ENCODE peak calls at places on chromosomes 12 and 14, in six cellular contexts. S is K562, I is H1, D is GM12878, C is GM12891, B is HepG2. W is an unnamed sample.

GRCh38 chr14:90574640-90575131 is 177.9 kb downstream of the CALM1 start:
- DNase-seq in S (no peak), I (no peak), C (no peak), D (no peak), B (no peak), W (no peak)

GRCh38 chr12:115267891-115268290 is 583.9 kb upstream of the TBX3 start:
- DNase-seq in D (no peak), I (no peak), C (no peak), S (no peak), B (no peak), W (no peak)

GRCh38 chr12:109153711-109154434 is 37.5 kb downstream of the ACACB start:
- DNase-seq in C (no peak), D (no peak), S (peak), B (peak), I (no peak), W (no peak)

GRCh38 chr14:90154110-90154509 is 92.3 kb downstream of the KCNK13 start:
- DNase-seq in S (no peak), C (no peak), D (no peak), I (no peak), B (no peak), W (no peak)

GRCh38 chr14:90344920-90345557 is 13.3 kb upstream of the NRDE2 start:
- DNase-seq in C (no peak), B (no peak), I (no peak), S (no peak), D (no peak), W (no peak)

GRCh38 chr12:131368073-131369071 is 342.5 kb upstream of the SFSWAP start:
- DNase-seq in S (no peak), I (no peak), D (no peak), B (no peak), C (no peak), W (no peak)

GRCh38 chr12:90729741-90730140 is 225.2 kb downstream of the CCER1 start:
- DNase-seq in S (no peak), D (no peak), I (no peak), B (no peak), C (no peak), W (no peak)

GRCh38 chr12:81644503-81644902 is 114.6 kb downstream of the PPFIA2 start:
- DNase-seq in C (no peak), B (peak), S (no peak), D (no peak), I (no peak), W (no peak)

GRCh38 chr12:59403259-59403932 is 192.4 kb upstream of the SLC16A7 start:
- DNase-seq in S (no peak), C (peak), I (no peak), D (no peak), B (peak), W (no peak)

GRCh38 chr12:94244165-94245133 is 96.1 kb downstream of the PLXNC1 start:
- DNase-seq in I (no peak), S (no peak), B (no peak), D (no peak), C (no peak), W (peak)

GRCh38 chr14:105689722-105690121 is 163.3 kb downstream of the TMEM121 start:
- DNase-seq in S (no peak), D (no peak), I (no peak), C (no peak), B (no peak), W (no peak)

GRCh38 chr12:49552014-49552413 is 13.2 kb downstream of the KCNH3 start:
- DNase-seq in I (no peak), C (no peak), B (no peak), D (no peak), S (no peak), W (no peak)

GRCh38 chr12:72075891-72076557 is 137.4 kb downstream of the TPH2 start:
- DNase-seq in I (no peak), B (no peak), D (no peak), S (no peak), C (no peak), W (no peak)

GRCh38 chr14:50862171-50862570 is 9.7 kb upstream of the ABHD12B start:
- DNase-seq in I (no peak), C (no peak), D (no peak), S (no peak), B (peak), W (no peak)

GRCh38 chr14:65153101-65153500 is 50.8 kb upstream of the MAX start:
- DNase-seq in B (no peak), I (no peak), D (no peak), S (no peak), C (no peak), W (no peak)

GRCh38 chr12:109795023-109795422 is 38.2 kb downstream of the TRPV4 start:
- DNase-seq in S (no peak), D (no peak), I (no peak), B (no peak), C (no peak), W (no peak)

GRCh38 chr12:123113038-123113437 is 37.9 kb downstream of the PITPNM2 start:
- DNase-seq in C (no peak), D (no peak), I (no peak), S (no peak), B (no peak), W (no peak)

GRCh38 chr12:116759783-116760581 is 21.9 kb downstream of the RNFT2 start:
- DNase-seq in D (no peak), S (peak), C (no peak), B (no peak), I (peak), W (no peak)

GRCh38 chr12:43758247-43758727 is 303 bp downstream of the PUS7L start:
- DNase-seq in I (peak), S (peak), B (peak), D (peak), C (peak), W (peak)

GRCh38 chr14:105411017-105411941 is 8.3 kb upstream of the MTA1 start:
- DNase-seq in D (no peak), B (no peak), I (peak), S (peak), C (no peak), W (peak)

GRCh38 chr12:24223926-24224325 is 274.5 kb upstream of the SOX5 start:
- DNase-seq in D (no peak), C (no peak), B (no peak), I (no peak), S (no peak), W (no peak)

GRCh38 chr14:66140213-66140918 is 345.8 kb upstream of the CCDC196 start:
- DNase-seq in S (no peak), C (peak), B (no peak), D (peak), I (no peak), W (peak)

GRCh38 chr12:113098428-113099028 is 37.0 kb downstream of the RASAL1 start:
- DNase-seq in C (peak), I (peak), S (peak), D (no peak), B (peak), W (peak)

GRCh38 chr12:541676-542289 is 82.0 kb downstream of the B4GALNT3 start:
- DNase-seq in I (no peak), B (no peak), D (no peak), C (no peak), S (no peak), W (no peak)

GRCh38 chr14:35973770-35974169 is 147.6 kb downstream of the BRMS1L start:
- DNase-seq in S (no peak), I (no peak), D (no peak), B (no peak), C (no peak), W (no peak)

DNA sequence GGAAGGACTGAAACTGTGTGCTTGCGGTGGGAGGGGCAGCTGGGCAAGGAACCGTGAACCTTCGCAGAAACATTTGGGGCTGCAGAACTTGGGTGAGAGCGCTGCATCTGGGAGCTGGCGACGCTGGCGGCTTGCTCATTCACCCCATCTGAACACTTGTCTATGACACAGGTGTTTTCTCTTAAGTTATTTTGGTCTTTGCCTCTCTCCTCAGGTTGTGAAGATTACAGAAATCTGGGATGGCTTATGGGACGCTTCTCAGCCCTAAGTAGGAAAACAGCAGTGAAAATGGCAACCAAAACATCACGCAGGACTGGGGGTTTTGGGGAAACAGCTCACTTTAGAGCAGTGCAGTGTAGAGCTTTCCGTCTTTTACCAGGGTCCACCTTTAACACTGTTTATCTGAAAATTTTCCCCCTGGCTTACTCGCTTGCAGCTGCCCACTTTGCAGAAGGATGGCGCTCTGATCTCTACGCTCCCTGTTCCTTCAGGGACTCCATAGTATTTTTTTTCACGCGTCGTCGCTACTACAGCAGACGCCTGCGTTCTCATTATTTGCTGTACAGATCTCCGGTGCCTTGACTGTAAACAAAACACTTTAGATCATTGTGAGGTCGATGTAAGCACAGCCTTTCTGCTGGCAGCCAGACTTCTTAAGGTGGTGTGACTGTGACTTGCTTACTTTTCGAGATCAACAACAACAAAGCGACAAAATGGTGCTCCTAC is 2.7 kb upstream of the CDKN1B start:
- DNase-seq in B (no peak), S (no peak), I (no peak), D (no peak), C (no peak), W (no peak)
- TF ChIP-seq POLR2AphosphoS5 in B (no peak), S (no peak), I (no peak), D (peak), C (peak), W (no peak)

GRCh38 chr12:2034633-2035420 is 18.0 kb upstream of the CACNA1C start:
- DNase-seq in B (peak), D (peak), C (peak), S (peak), I (peak), W (peak)
- TF ChIP-seq POLR2A in B (no peak), D (peak), C (no peak), S (no peak), I (no peak), W (no peak)

DNA sequence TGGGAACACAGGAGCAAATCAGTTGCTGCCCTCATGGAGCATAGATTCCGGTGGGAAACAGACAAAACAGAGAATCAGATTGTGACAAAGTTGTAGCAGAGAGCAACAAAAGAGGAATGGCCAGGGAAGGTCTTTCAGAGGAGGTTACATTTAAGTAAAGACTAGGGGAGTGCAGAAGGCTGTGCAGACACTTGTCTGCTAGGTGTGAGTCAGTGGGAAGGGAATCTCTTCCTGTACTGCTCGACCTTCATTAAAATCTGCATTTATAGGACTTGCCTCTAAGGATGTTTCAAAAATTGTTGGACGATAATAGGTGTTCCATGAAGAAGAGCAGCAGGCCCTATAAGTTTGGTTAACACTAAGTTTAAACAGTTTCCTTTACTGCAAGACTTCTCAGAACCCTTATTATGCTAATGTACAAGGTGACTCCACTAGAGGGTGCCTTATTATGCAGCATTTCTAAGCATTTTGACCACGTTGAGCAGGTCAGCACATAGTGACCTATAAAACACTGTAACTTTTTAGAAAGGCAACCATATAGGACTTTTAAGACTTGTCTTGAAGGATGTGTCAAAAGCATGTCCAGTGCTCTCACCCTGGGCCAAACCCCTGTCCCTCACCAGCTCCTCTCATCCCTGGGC is 91.8 kb upstream of the RIC8B start:
- DNase-seq in D (no peak), C (no peak), S (no peak), I (peak), B (peak), W (no peak)
- TF ChIP-seq TAF1 in D (no peak), C (no peak), S (no peak), I (no peak), B (no peak), W (no peak)

DNA sequence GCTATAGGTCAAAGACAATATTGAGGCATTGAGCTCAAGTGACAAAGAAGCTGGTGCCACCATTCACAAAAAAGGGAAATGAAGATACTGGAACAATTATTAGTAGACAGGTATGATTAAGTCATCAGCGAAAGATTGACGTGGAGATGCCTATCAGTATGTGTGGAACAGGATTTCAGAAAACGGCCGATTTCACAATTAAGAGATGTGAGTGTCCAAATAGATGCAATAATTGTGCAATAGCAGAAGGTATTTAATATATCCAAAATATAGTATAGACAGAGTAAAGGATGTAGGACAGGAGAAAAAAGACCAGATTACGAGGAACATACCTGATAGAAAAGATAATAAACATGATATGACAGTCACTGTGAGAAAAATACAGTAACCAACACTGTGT is 433.1 kb downstream of the C12orf50 start:
- DNase-seq in D (no peak), S (no peak), B (no peak), C (no peak), I (no peak), W (no peak)
- TF ChIP-seq POLR2AphosphoS5 in D (no peak), S (no peak), B (no peak), C (no peak), I (no peak), W (no peak)

DNA sequence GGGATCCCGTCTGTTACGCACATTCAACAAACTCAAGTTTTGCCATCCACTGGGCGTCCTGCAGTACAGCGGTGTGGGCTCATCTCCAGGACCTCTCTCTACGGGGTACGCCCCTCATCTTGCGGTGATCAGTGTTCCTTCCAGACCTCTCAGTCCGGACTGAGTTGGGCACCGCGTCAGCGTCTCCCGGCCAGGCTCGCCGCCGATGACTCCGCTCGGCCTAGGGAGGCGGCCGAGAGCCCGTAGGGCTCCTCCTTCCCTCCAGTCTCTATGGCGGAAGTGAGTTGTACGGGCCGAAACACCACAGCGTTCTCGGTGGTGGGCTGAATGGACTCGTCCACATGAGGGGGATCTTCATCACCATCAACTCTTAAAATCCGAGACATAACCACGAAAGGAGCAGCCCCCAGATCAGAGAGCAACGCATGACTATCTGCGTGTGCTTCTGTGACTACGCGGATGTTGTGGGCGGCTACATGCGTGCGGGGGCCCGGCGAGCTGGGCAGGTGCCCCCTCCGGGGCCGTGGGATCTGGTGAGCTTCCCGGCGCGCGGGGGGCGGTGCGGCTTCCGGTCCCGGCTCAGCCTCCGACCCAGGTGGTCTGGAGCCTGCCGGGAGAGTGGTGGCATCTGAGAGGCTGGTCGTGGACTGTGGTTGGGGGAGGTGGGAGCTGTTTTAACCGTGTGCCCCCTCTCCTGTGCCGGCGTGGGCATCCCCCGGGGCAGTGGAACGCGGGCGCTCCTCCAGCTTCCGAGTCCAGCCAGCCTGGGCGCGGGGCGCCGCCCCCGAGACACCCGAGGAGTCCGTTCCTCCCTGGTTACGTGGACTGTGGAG is at the start of gene ATG101:
- DNase-seq in B (peak), I (peak), S (peak), C (peak), D (peak), W (peak)
- TF ChIP-seq POLR2A in B (peak), I (peak), S (peak), C (peak), D (peak), W (peak)

GRCh38 chr12:18430425-18431048 is 169.2 kb downstream of the PIK3C2G start:
- DNase-seq in I (peak), S (peak), B (peak), D (no peak), C (peak), W (no peak)
- TF ChIP-seq TAF1 in I (no peak), S (no peak), B (no peak), D (no peak), C (no peak), W (no peak)

GRCh38 chr12:9365296-9365695 is 157.1 kb upstream of the PZP start:
- DNase-seq in B (no peak), C (no peak), I (no peak), S (no peak), D (no peak), W (no peak)
- TF ChIP-seq POLR2AphosphoS5 in B (no peak), C (no peak), I (no peak), S (no peak), D (no peak), W (no peak)

DNA sequence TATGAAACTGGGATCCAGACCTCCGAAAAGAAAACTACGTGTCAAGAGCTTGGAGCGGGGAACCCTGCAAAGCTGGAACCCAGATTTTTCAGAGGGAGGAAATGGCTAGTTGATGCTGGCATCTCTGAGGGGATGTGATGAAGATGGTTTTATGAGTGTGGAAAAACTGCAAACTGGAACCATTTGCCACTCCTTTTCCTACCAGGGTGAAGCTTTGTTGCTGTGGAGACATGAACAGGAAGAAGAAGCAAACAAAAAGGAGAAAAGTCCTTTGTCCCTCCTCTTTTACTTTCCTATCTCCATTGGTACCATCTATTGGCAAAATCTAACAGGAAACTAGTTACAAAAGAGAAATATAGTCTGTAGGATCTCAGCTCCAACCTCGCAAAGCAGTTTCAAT is 39.2 kb downstream of the CDK17 start:
- DNase-seq in D (no peak), B (no peak), I (no peak), C (no peak), S (no peak), W (no peak)
- TF ChIP-seq POLR2A in D (no peak), B (no peak), I (no peak), C (no peak), S (no peak), W (no peak)

GRCh38 chr12:103771466-103771865 is 69.6 kb downstream of the NT5DC3 start:
- DNase-seq in B (peak), I (peak), S (peak), C (no peak), D (no peak), W (no peak)
- TF ChIP-seq TAF1 in B (no peak), I (no peak), S (no peak), C (no peak), D (no peak), W (no peak)

W was measured in GM12892.